ENCODE peak calls at places on chromosome 22, in five cellular contexts. V is small intestine; I is heart right ventricle; C is body of pancreas; U is CD8-positive, alpha-beta T cell. A is an unnamed sample.

GRCh38 chr22:21832291-21833290 is 34.9 kb downstream of the MAPK1 start:
- DNase-seq in I (no peak), C (no peak), U (no peak), V (no peak), A (no peak)

GRCh38 chr22:44093791-44094190 is 69.7 kb downstream of the PARVB start:
- DNase-seq in I (no peak), C (no peak), U (no peak), V (no peak), A (no peak)

GRCh38 chr22:45319319-45319675 is 9.6 kb downstream of the FAM118A start:
- DNase-seq in C (no peak), V (no peak), I (no peak), U (no peak), A (no peak)

GRCh38 chr22:45006873-45007246 is 2.9 kb downstream of the PHF21B start:
- DNase-seq in C (no peak), V (no peak), I (no peak), U (no peak), A (no peak)

GRCh38 chr22:46861968-46862367 is 99.5 kb downstream of the TBC1D22A start:
- DNase-seq in V (no peak), I (no peak), C (no peak), U (no peak), A (no peak)

GRCh38 chr22:44394246-44395115 is 81.7 kb upstream of the SHISAL1 start:
- DNase-seq in I (no peak), V (no peak), C (peak; percentile 3), U (no peak), A (no peak)

GRCh38 chr22:31915499-31916065 is 28.8 kb upstream of the YWHAH start:
- DNase-seq in C (no peak), V (peak; percentile 76), U (no peak), I (no peak), A (no peak)

GRCh38 chr22:46075764-46076531 is 74.4 kb upstream of the PPARA start:
- DNase-seq in I (no peak), C (peak; percentile 42), V (peak; percentile 32), U (no peak), A (no peak)

GRCh38 chr22:47629273-47629711 is 866.8 kb downstream of the TBC1D22A start:
- DNase-seq in U (no peak), V (no peak), I (no peak), C (no peak), A (peak; percentile 26)

GRCh38 chr22:45159652-45160462 is 3.9 kb upstream of the NUP50 start:
- DNase-seq in U (no peak), I (no peak), C (peak; percentile 60), V (peak; percentile 90), A (no peak)

GRCh38 chr22:26894766-26895485 is 237.5 kb downstream of the MIAT start:
- DNase-seq in I (no peak), U (no peak), C (peak; percentile 41), V (no peak), A (peak; percentile 29)

GRCh38 chr22:20251981-20252380 is 16.1 kb downstream of the RTN4R start:
- DNase-seq in I (no peak), U (no peak), V (no peak), C (no peak), A (no peak)

GRCh38 chr22:20251491-20251890 is 16.6 kb downstream of the RTN4R start:
- DNase-seq in I (no peak), V (no peak), U (no peak), C (no peak), A (no peak)

GRCh38 chr22:20256042-20256441 is 12.1 kb downstream of the RTN4R start:
- DNase-seq in I (no peak), V (no peak), C (no peak), U (no peak), A (no peak)

GRCh38 chr22:20254975-20255946 is 12.9 kb downstream of the RTN4R start:
- DNase-seq in U (no peak), I (no peak), V (no peak), C (no peak), A (no peak)

GRCh38 chr22:20253161-20253560 is 15.0 kb downstream of the RTN4R start:
- DNase-seq in C (no peak), V (no peak), U (no peak), I (no peak), A (no peak)
- H3K4me1 ChIP-seq in C (peaks cover 20% of the 10 kb centered on the region), V (no peaks in the 10 kb centered on the region), U (no peaks in the 10 kb centered on the region), I (peaks cover 16% of the 10 kb centered on the region), A (peaks cover 2% of the 10 kb centered on the region)

GRCh38 chr22:38043151-38044039 is 13.8 kb upstream of the PICK1 start:
- DNase-seq in I (no peak), U (no peak), V (no peak), C (no peak), A (no peak)
- H3K27ac ChIP-seq in I (no peak overlapping the region), U (no peak overlapping the region), V (no peak overlapping the region), C (no peak overlapping the region), A (no peak overlapping the region)

GRCh38 chr22:49211176-49211575 is 616.5 kb downstream of the BRD1 start:
- DNase-seq in C (no peak), V (no peak), I (no peak), U (no peak), A (no peak)
- H3K4me1 ChIP-seq in C (no peaks in the 10 kb centered on the region), V (no peaks in the 10 kb centered on the region), I (no peaks in the 10 kb centered on the region), U (no peaks in the 10 kb centered on the region), A (no peaks in the 10 kb centered on the region)

DNA sequence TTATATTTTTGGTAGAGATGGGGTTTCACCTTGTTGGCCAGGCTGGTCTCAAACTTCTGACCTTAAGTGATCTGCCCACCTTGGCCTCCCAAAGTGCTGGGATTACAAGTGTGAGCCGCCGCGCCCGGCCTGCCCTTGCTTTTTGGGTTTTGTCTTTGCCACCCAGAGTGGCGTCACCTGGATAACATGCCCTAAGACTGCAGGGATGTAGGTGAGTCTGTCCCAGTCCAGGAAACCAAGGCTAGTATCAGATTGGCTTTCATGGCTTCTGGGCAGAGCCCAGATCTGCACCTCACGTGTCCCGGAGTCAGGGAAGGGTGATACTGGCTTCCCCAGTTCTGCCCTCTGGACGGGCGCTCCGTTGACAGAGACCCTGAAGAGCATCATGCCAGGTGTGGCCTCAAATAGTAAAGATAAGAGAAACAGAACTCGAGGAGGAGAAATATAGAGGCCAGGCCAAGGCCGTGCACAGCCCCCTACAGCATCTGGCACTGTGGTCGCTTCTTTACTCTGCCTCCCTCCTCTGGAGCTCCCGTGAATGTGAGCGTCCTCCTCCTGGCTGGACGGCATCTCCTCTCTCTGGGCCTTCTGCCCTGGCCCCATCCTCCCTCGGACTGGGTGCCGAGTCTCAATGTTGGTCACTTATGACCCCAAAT is 7.8 kb upstream of the APOBEC3B start:
- DNase-seq in I (no peak), V (no peak), U (no peak), C (no peak), A (no peak)
- H3K27ac ChIP-seq in I (no peak overlapping the region), V (no peak overlapping the region), U (no peak overlapping the region), C (no peak overlapping the region), A (no peak overlapping the region)

DNA sequence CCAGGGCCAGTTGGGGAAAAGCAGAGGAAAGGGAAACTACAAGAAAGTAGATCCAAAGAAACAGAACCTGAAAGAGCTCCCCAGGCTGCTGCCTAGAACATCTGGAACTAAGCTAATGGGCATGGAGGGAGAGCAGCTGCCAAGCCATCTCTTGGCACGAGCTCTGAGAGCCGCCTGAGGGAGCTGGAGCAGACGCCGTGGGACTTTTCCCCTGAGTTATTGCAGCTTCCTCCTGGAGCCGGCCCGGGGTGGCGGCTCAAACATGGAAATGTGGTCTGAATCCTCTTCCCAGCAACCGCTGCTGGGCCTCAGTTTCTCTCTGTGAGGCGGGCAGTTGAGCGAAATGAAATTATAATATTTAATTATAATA is 41.8 kb downstream of the LIF start:
- DNase-seq in C (no peak), V (peak; percentile 37), U (no peak), I (no peak), A (no peak)
- H3K4me1 ChIP-seq in C (peaks cover 37% of the 10 kb centered on the region), V (no peaks in the 10 kb centered on the region), U (no peaks in the 10 kb centered on the region), I (peaks cover 6% of the 10 kb centered on the region), A (peaks cover 6% of the 10 kb centered on the region)

DNA sequence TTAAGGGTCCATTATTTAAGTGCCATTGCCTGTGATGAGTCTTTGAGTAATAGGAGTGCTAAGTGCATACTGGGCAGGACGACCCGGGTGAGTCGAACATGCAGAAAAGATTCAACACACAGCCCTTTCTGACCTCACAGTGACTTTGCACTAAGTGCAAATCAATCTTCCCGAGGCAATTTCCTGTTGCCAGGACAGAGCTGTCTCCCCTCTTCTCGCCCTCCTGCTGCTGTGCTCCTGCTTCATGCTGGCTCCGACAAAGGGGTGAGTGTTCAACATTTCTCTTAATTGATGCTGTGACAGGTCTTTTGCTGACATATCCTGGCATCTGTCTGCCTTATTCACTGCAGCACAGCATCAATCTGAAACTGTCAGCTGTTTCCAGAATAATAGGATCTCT is 42.0 kb downstream of the MCHR1 start:
- DNase-seq in I (no peak), C (peak; percentile 26), V (no peak), U (no peak), A (no peak)
- H3K27ac ChIP-seq in I (no peak overlapping the region), C (no peak overlapping the region), V (peak overlapping the region; percentile 34), U (no peak overlapping the region), A (no peak overlapping the region)

DNA sequence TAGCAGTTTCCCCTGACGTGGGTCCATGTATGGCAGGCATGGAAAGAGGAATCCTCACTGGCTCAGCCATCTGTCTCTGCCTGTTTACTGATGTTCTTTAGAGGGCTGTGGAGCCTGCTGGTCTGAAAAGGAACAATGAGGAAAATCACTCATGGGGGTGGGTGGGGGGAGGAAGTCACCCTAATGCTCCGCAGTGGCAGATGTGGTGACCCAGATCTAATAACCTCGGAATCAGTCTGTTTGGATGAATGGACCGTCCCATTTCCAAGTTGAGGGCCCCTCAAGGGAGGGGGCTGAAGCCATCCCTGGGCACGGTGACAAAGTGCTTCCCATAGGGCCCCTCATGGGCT is 4.4 kb downstream of the BCR start:
- DNase-seq in U (no peak), V (no peak), C (no peak), I (no peak), A (no peak)
- H3K4me1 ChIP-seq in U (peaks cover 34% of the 10 kb centered on the region), V (peaks cover 2% of the 10 kb centered on the region), C (peaks cover 44% of the 10 kb centered on the region), I (peaks cover 50% of the 10 kb centered on the region), A (peaks cover 15% of the 10 kb centered on the region)

DNA sequence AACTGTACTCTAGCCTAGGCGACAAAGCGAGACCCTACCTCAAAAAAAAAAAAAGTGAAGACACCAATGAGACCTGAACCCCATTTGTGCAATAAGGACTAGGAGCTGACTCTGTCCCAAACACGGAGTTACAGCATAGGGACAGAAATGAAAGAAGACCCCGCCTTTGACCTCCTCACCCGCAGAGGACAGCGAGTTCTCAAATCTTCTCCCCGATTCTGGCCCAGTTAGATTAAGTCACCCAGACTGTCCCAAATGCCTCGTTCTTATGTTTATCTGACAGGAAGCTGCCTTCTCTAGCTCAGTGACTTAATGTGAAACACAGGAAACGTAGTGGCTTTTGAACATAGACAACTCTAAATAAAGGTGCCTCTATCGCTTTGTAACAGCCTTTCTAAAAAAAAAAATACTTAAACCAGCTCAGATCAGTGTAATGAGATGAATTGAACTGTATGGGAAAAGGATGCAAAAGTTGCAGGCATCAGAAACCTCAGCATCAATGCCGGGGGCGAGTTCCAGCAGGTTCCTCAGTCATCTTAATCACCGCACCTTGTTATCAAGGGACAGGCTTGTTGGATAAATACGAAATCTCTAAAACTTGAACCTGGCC is 10.6 kb downstream of the MYH9 start:
- DNase-seq in C (no peak), I (no peak), V (peak; percentile 74), U (no peak), A (no peak)
- H3K27ac ChIP-seq in C (peak overlapping the region; percentile 43), I (peak overlapping the region; percentile 58), V (peak overlapping the region; percentile 94), U (peak overlapping the region; percentile 70), A (peak overlapping the region; percentile 87)

A was measured in lung.